ENCODE peak calls at places on chromosomes 13 and 19, in seven cellular contexts. One of them, this sample, is unnamed.

GRCh38 chr19:13573268-13573667 is 67.0 kb upstream of the CACNA1A start:
- DNase-seq in mesenchymal stem cell: no peak
- DNase-seq in IMR-90: no peak
- DNase-seq in H1: peak; percentile 45
- DNase-seq in H9: peak; percentile 46
- DNase-seq in neuronal stem cell: no peak
- DNase-seq in mesendoderm: no peak
- DNase-seq in this sample: no peak

GRCh38 chr13:59877933-59878332 is 285.8 kb downstream of the DIAPH3 start:
- DNase-seq in mesenchymal stem cell: no peak
- DNase-seq in IMR-90: peak; percentile 60
- DNase-seq in H1: no peak
- DNase-seq in H9: no peak
- DNase-seq in neuronal stem cell: no peak
- DNase-seq in mesendoderm: no peak
- DNase-seq in this sample: no peak

GRCh38 chr13:27920677-27921420 is 1.0 kb downstream of the PDX1 start:
- DNase-seq in mesenchymal stem cell: peak; percentile 45
- DNase-seq in IMR-90: peak; percentile 6
- DNase-seq in H1: peak; percentile 66
- DNase-seq in H9: peak; percentile 49
- DNase-seq in neuronal stem cell: peak; percentile 36
- DNase-seq in mesendoderm: peak; percentile 53
- DNase-seq in this sample: no peak

GRCh38 chr13:33973194-33973593 is 155.2 kb downstream of the RFC3 start:
- DNase-seq in mesenchymal stem cell: no peak
- DNase-seq in IMR-90: no peak
- DNase-seq in H1: no peak
- DNase-seq in H9: no peak
- DNase-seq in neuronal stem cell: no peak
- DNase-seq in mesendoderm: no peak
- DNase-seq in this sample: no peak

GRCh38 chr19:47230122-47230920 is 678 bp downstream of the BBC3 start:
- DNase-seq in mesenchymal stem cell: peak; percentile 56
- DNase-seq in IMR-90: peak; percentile 18
- DNase-seq in H1: peak; percentile 93
- DNase-seq in H9: peak; percentile 73
- DNase-seq in neuronal stem cell: no peak
- DNase-seq in mesendoderm: peak; percentile 42
- DNase-seq in this sample: no peak

GRCh38 chr13:42151781-42152180 is 103.3 kb downstream of the DGKH start:
- DNase-seq in mesenchymal stem cell: no peak
- DNase-seq in IMR-90: no peak
- DNase-seq in H1: no peak
- DNase-seq in H9: no peak
- DNase-seq in neuronal stem cell: no peak
- DNase-seq in mesendoderm: no peak
- DNase-seq in this sample: no peak

GRCh38 chr13:85501616-85502015 is 297.6 kb downstream of the SLITRK6 start:
- DNase-seq in mesenchymal stem cell: no peak
- DNase-seq in IMR-90: no peak
- DNase-seq in H1: no peak
- DNase-seq in H9: no peak
- DNase-seq in neuronal stem cell: no peak
- DNase-seq in mesendoderm: peak; percentile 8
- DNase-seq in this sample: no peak

GRCh38 chr13:21625366-21625765 is 21.4 kb upstream of the MICU2 start:
- DNase-seq in mesenchymal stem cell: peak; percentile 23
- DNase-seq in IMR-90: peak; percentile 52
- DNase-seq in H1: no peak
- DNase-seq in H9: no peak
- DNase-seq in neuronal stem cell: no peak
- DNase-seq in mesendoderm: peak; percentile 58
- DNase-seq in this sample: peak; percentile 48

GRCh38 chr13:96089749-96090239 is at the start of gene HS6ST3:
- DNase-seq in mesenchymal stem cell: peak; percentile 7
- DNase-seq in IMR-90: no peak
- DNase-seq in H1: no peak
- DNase-seq in H9: peak; percentile 79
- DNase-seq in neuronal stem cell: peak; percentile 57
- DNase-seq in mesendoderm: peak; percentile 70
- DNase-seq in this sample: peak; percentile 62

GRCh38 chr13:45092668-45093067 is 27.6 kb upstream of the GTF2F2 start:
- DNase-seq in mesenchymal stem cell: no peak
- DNase-seq in IMR-90: no peak
- DNase-seq in H1: no peak
- DNase-seq in H9: no peak
- DNase-seq in neuronal stem cell: no peak
- DNase-seq in mesendoderm: no peak
- DNase-seq in this sample: no peak

GRCh38 chr13:45696610-45697226 is 5.4 kb upstream of the CBY2 start:
- DNase-seq in mesenchymal stem cell: no peak
- DNase-seq in IMR-90: no peak
- DNase-seq in H1: no peak
- DNase-seq in H9: no peak
- DNase-seq in neuronal stem cell: no peak
- DNase-seq in mesendoderm: no peak
- DNase-seq in this sample: no peak

GRCh38 chr19:58350001-58350801 is 3.1 kb downstream of the A1BG start:
- DNase-seq in mesenchymal stem cell: no peak
- DNase-seq in IMR-90: no peak
- DNase-seq in H1: no peak
- DNase-seq in H9: no peak
- DNase-seq in neuronal stem cell: no peak
- DNase-seq in mesendoderm: no peak
- DNase-seq in this sample: no peak

GRCh38 chr19:4518345-4519171 is at the start of gene PLIN4:
- DNase-seq in mesenchymal stem cell: no peak
- DNase-seq in IMR-90: peak; percentile 38
- DNase-seq in H1: peak; percentile 54
- DNase-seq in H9: peak; percentile 68
- DNase-seq in neuronal stem cell: no peak
- DNase-seq in mesendoderm: no peak
- DNase-seq in this sample: no peak

GRCh38 chr19:41575998-41576397 is at the start of gene CEACAM21:
- DNase-seq in mesenchymal stem cell: no peak
- DNase-seq in IMR-90: no peak
- DNase-seq in H1: no peak
- DNase-seq in H9: no peak
- DNase-seq in neuronal stem cell: no peak
- DNase-seq in mesendoderm: no peak
- DNase-seq in this sample: no peak

GRCh38 chr13:99383511-99383921 is 76.3 kb upstream of the GPR183 start:
- DNase-seq in mesenchymal stem cell: no peak
- DNase-seq in IMR-90: no peak
- DNase-seq in H1: peak; percentile 43
- DNase-seq in H9: peak; percentile 31
- DNase-seq in neuronal stem cell: no peak
- DNase-seq in mesendoderm: no peak
- DNase-seq in this sample: no peak
- H2BK5ac ChIP-seq in mesenchymal stem cell: no peak overlapping the region
- H2BK5ac ChIP-seq in IMR-90: no peak overlapping the region
- H2BK5ac ChIP-seq in H1: peak overlapping the region; percentile 21
- H2BK5ac ChIP-seq in H9: no peak overlapping the region
- H2BK5ac ChIP-seq in neuronal stem cell: no peak overlapping the region
- H2BK5ac ChIP-seq in mesendoderm: no peak overlapping the region
- H2BK5ac ChIP-seq in this sample: no peak overlapping the region

DNA sequence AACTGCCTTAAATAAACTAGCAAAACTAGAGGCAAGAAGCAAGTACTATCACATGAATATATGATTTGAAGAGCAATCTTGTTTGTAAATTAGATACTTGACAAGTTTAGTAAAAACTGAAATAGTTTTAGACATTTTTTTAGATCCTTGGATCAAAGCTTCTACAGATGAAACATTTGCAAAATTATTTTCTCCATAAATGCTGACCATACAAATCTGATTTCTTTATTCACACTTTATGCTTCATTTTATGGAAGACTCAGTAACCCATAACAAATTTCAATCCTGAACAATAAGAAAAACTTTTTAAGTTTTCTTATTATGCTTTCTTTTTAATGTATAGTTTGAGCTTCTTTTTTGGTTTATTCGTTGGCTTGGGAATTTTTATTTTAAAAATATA is 750.2 kb upstream of the SLITRK5 start:
- DNase-seq in mesenchymal stem cell: no peak
- DNase-seq in IMR-90: no peak
- DNase-seq in H1: no peak
- DNase-seq in H9: no peak
- DNase-seq in neuronal stem cell: no peak
- DNase-seq in mesendoderm: no peak
- DNase-seq in this sample: no peak
- H3K4ac ChIP-seq in mesenchymal stem cell: no peak overlapping the region
- H3K4ac ChIP-seq in IMR-90: no peak overlapping the region
- H3K4ac ChIP-seq in H1: no peak overlapping the region
- H3K4ac ChIP-seq in H9: no peak overlapping the region
- H3K4ac ChIP-seq in neuronal stem cell: no peak overlapping the region
- H3K4ac ChIP-seq in mesendoderm: no peak overlapping the region
- H3K4ac ChIP-seq in this sample: no peak overlapping the region

GRCh38 chr13:74372511-74372910 is 238.3 kb upstream of the KLF12 start:
- DNase-seq in mesenchymal stem cell: no peak
- DNase-seq in IMR-90: no peak
- DNase-seq in H1: no peak
- DNase-seq in H9: no peak
- DNase-seq in neuronal stem cell: no peak
- DNase-seq in mesendoderm: no peak
- DNase-seq in this sample: no peak
- H2BK5ac ChIP-seq in mesenchymal stem cell: no peak overlapping the region
- H2BK5ac ChIP-seq in IMR-90: no peak overlapping the region
- H2BK5ac ChIP-seq in H1: no peak overlapping the region
- H2BK5ac ChIP-seq in H9: no peak overlapping the region
- H2BK5ac ChIP-seq in neuronal stem cell: no peak overlapping the region
- H2BK5ac ChIP-seq in mesendoderm: no peak overlapping the region
- H2BK5ac ChIP-seq in this sample: no peak overlapping the region

GRCh38 chr13:109272595-109273325 is 513.6 kb downstream of the IRS2 start:
- DNase-seq in mesenchymal stem cell: peak; percentile 67
- DNase-seq in IMR-90: peak; percentile 29
- DNase-seq in H1: no peak
- DNase-seq in H9: no peak
- DNase-seq in neuronal stem cell: no peak
- DNase-seq in mesendoderm: no peak
- DNase-seq in this sample: no peak
- H3K4ac ChIP-seq in mesenchymal stem cell: no peak overlapping the region
- H3K4ac ChIP-seq in IMR-90: peak overlapping the region; percentile 96
- H3K4ac ChIP-seq in H1: no peak overlapping the region
- H3K4ac ChIP-seq in H9: no peak overlapping the region
- H3K4ac ChIP-seq in neuronal stem cell: no peak overlapping the region
- H3K4ac ChIP-seq in mesendoderm: no peak overlapping the region
- H3K4ac ChIP-seq in this sample: no peak overlapping the region

GRCh38 chr19:1761528-1762242 is 8.4 kb downstream of the ONECUT3 start:
- DNase-seq in mesenchymal stem cell: no peak
- DNase-seq in IMR-90: no peak
- DNase-seq in H1: peak; percentile 59
- DNase-seq in H9: no peak
- DNase-seq in neuronal stem cell: no peak
- DNase-seq in mesendoderm: no peak
- DNase-seq in this sample: no peak

GRCh38 chr19:1758959-1759903 is 5.9 kb downstream of the ONECUT3 start:
- DNase-seq in mesenchymal stem cell: no peak
- DNase-seq in IMR-90: no peak
- DNase-seq in H1: peak; percentile 47
- DNase-seq in H9: no peak
- DNase-seq in neuronal stem cell: no peak
- DNase-seq in mesendoderm: no peak
- DNase-seq in this sample: no peak

GRCh38 chr19:1757468-1758230 is 4.3 kb downstream of the ONECUT3 start:
- DNase-seq in mesenchymal stem cell: no peak
- DNase-seq in IMR-90: no peak
- DNase-seq in H1: no peak
- DNase-seq in H9: no peak
- DNase-seq in neuronal stem cell: no peak
- DNase-seq in mesendoderm: no peak
- DNase-seq in this sample: no peak

GRCh38 chr19:1758231-1758577 is 4.9 kb downstream of the ONECUT3 start:
- DNase-seq in mesenchymal stem cell: no peak
- DNase-seq in IMR-90: no peak
- DNase-seq in H1: no peak
- DNase-seq in H9: no peak
- DNase-seq in neuronal stem cell: no peak
- DNase-seq in mesendoderm: no peak
- DNase-seq in this sample: no peak

GRCh38 chr19:1760020-1760419 is 6.7 kb downstream of the ONECUT3 start:
- DNase-seq in mesenchymal stem cell: no peak
- DNase-seq in IMR-90: no peak
- DNase-seq in H1: peak; percentile 62
- DNase-seq in H9: no peak
- DNase-seq in neuronal stem cell: no peak
- DNase-seq in mesendoderm: no peak
- DNase-seq in this sample: no peak
- H2BK5ac ChIP-seq in mesenchymal stem cell: no peak overlapping the region
- H2BK5ac ChIP-seq in IMR-90: no peak overlapping the region
- H2BK5ac ChIP-seq in H1: no peak overlapping the region
- H2BK5ac ChIP-seq in H9: no peak overlapping the region
- H2BK5ac ChIP-seq in neuronal stem cell: no peak overlapping the region
- H2BK5ac ChIP-seq in mesendoderm: no peak overlapping the region
- H2BK5ac ChIP-seq in this sample: no peak overlapping the region

GRCh38 chr13:30097089-30097488 is 210.3 kb downstream of the KATNAL1 start:
- DNase-seq in mesenchymal stem cell: no peak
- DNase-seq in IMR-90: no peak
- DNase-seq in H1: no peak
- DNase-seq in H9: no peak
- DNase-seq in neuronal stem cell: no peak
- DNase-seq in mesendoderm: no peak
- DNase-seq in this sample: no peak
- H3K4ac ChIP-seq in mesenchymal stem cell: no peak overlapping the region
- H3K4ac ChIP-seq in IMR-90: no peak overlapping the region
- H3K4ac ChIP-seq in H1: no peak overlapping the region
- H3K4ac ChIP-seq in H9: no peak overlapping the region
- H3K4ac ChIP-seq in neuronal stem cell: no peak overlapping the region
- H3K4ac ChIP-seq in mesendoderm: no peak overlapping the region
- H3K4ac ChIP-seq in this sample: no peak overlapping the region

GRCh38 chr13:92574499-92574898 is 652.1 kb upstream of the GPC6 start:
- DNase-seq in mesenchymal stem cell: no peak
- DNase-seq in IMR-90: no peak
- DNase-seq in H1: no peak
- DNase-seq in H9: no peak
- DNase-seq in neuronal stem cell: no peak
- DNase-seq in mesendoderm: no peak
- DNase-seq in this sample: no peak
- H2BK5ac ChIP-seq in mesenchymal stem cell: no peak overlapping the region
- H2BK5ac ChIP-seq in IMR-90: no peak overlapping the region
- H2BK5ac ChIP-seq in H1: no peak overlapping the region
- H2BK5ac ChIP-seq in H9: no peak overlapping the region
- H2BK5ac ChIP-seq in neuronal stem cell: no peak overlapping the region
- H2BK5ac ChIP-seq in mesendoderm: no peak overlapping the region
- H2BK5ac ChIP-seq in this sample: no peak overlapping the region